ENCODE peak calls at places on chromosomes 6 and 20, in five cellular contexts. Y is GM23338; N is CD8-positive, alpha-beta T cell; Q is bronchial epithelial cell; V is heart right ventricle. H is an unnamed sample.

GRCh38 chr20:58700121-58700780 is 7.7 kb downstream of the NPEPL1 start:
- DNase-seq in Y (no peak), N (no peak), Q (no peak), V (no peak), H (peak)

GRCh38 chr20:3732327-3733118 is at the start of gene HSPA12B:
- DNase-seq in Y (peak), N (no peak), Q (no peak), V (no peak), H (no peak)

GRCh38 chr6:170027111-170028043 is 263.5 kb downstream of the DLL1 start:
- DNase-seq in Y (no peak), N (no peak), Q (peak), V (no peak), H (no peak)

GRCh38 chr6:3455490-3456394 is 1.1 kb downstream of the SLC22A23 start:
- DNase-seq in Y (peak), N (peak), Q (no peak), V (peak), H (no peak)

GRCh38 chr6:161091972-161092701 is 100.6 kb downstream of the MAP3K4 start:
- DNase-seq in Y (no peak), N (no peak), Q (peak), V (no peak), H (peak)

GRCh38 chr6:43744931-43745727 is 24.9 kb upstream of the VEGFA start:
- DNase-seq in Y (no peak), N (no peak), Q (peak), V (no peak), H (no peak)

GRCh38 chr6:30793521-30794194 is 49.3 kb upstream of the IER3 start:
- DNase-seq in Y (no peak), N (no peak), Q (peak), V (no peak), H (peak)

GRCh38 chr20:34112600-34113061 is 588 bp upstream of the EIF2S2 start:
- DNase-seq in Y (peak), N (no peak), Q (peak), V (peak), H (peak)

GRCh38 chr6:71386215-71386614 is 97.6 kb downstream of the OGFRL1 start:
- DNase-seq in Y (no peak), N (no peak), Q (peak), V (no peak), H (no peak)

GRCh38 chr6:96391776-96392175 is 129.8 kb upstream of the UFL1 start:
- DNase-seq in Y (peak), N (no peak), Q (no peak), V (no peak), H (no peak)

GRCh38 chr6:158818580-158819212 is 472 bp downstream of the EZR start:
- DNase-seq in Y (peak), N (peak), Q (no peak), V (peak), H (peak)

GRCh38 chr6:37783831-37784584 is 35.5 kb upstream of the ZFAND3 start:
- DNase-seq in Y (peak), N (peak), Q (no peak), V (no peak), H (peak)

GRCh38 chr20:25032065-25032477 is 25.9 kb downstream of the ACSS1 start:
- DNase-seq in Y (peak), N (no peak), Q (no peak), V (no peak), H (no peak)

GRCh38 chr6:127342296-127342945 is 988 bp downstream of the ECHDC1 start:
- DNase-seq in Y (peak), N (no peak), Q (peak), V (no peak), H (peak)

GRCh38 chr6:81981812-81982211 is 229.3 kb upstream of the TENT5A start:
- DNase-seq in Y (no peak), N (no peak), Q (peak), V (no peak), H (peak)

GRCh38 chr20:57698867-57699275 is 10.9 kb downstream of the PMEPA1 start:
- DNase-seq in Y (no peak), N (no peak), Q (peak), V (no peak), H (peak)

GRCh38 chr6:83815631-83816030 is 37.5 kb upstream of the RIPPLY2 start:
- DNase-seq in Y (no peak), N (no peak), Q (peak), V (no peak), H (no peak)

GRCh38 chr6:138971601-138972000 is 16.5 kb downstream of the REPS1 start:
- DNase-seq in Y (peak), N (no peak), Q (no peak), V (no peak), H (peak)

GRCh38 chr20:61436268-61436667 is 184.2 kb downstream of the CDH4 start:
- DNase-seq in Y (no peak), N (no peak), Q (peak), V (no peak), H (peak)

GRCh38 chr6:105326838-105327745 is 75.8 kb downstream of the PREP start:
- DNase-seq in Y (no peak), N (no peak), Q (peak), V (peak), H (peak)

GRCh38 chr20:43938017-43938655 is 23.5 kb downstream of the TOX2 start:
- DNase-seq in Y (no peak), N (no peak), Q (no peak), V (no peak), H (peak)

GRCh38 chr6:39051399-39052122 is 3.0 kb downstream of the GLP1R start:
- DNase-seq in Y (no peak), N (no peak), Q (peak), V (no peak), H (no peak)

GRCh38 chr20:5657190-5657872 is 92.9 kb upstream of the SHLD1 start:
- DNase-seq in Y (no peak), N (no peak), Q (peak), V (peak), H (peak)

GRCh38 chr6:157491571-157492232 is 110.7 kb downstream of the ZDHHC14 start:
- DNase-seq in Y (no peak), N (no peak), Q (no peak), V (no peak), H (no peak)

GRCh38 chr6:48101277-48101676 is 9.7 kb downstream of the PTCHD4 start:
- DNase-seq in Y (no peak), N (no peak), Q (peak), V (no peak), H (no peak)

GRCh38 chr6:137487947-137488735 is 6.1 kb downstream of the OLIG3 start:
- DNase-seq in Y (peak), N (peak), Q (no peak), V (no peak), H (no peak)

GRCh38 chr20:31705598-31706597 is 16.8 kb downstream of the BCL2L1 start:
- DNase-seq in Y (no peak), N (no peak), Q (peak), V (no peak), H (no peak)

GRCh38 chr20:38321959-38322598 is 18.1 kb downstream of the BPI start:
- DNase-seq in Y (peak), N (no peak), Q (peak), V (peak), H (peak)

GRCh38 chr6:141244366-141244765 is 888.4 kb upstream of the GJE1 start:
- DNase-seq in Y (no peak), N (no peak), Q (no peak), V (no peak), H (no peak)

GRCh38 chr20:50191566-50192363 is 1.1 kb downstream of the CEBPB start:
- DNase-seq in Y (peak), N (peak), Q (no peak), V (no peak), H (peak)

GRCh38 chr6:9405825-9406224 is 970.5 kb upstream of the SLC35B3 start:
- DNase-seq in Y (no peak), N (no peak), Q (no peak), V (no peak), H (no peak)

GRCh38 chr6:109059591-109060021 is 35.0 kb downstream of the SESN1 start:
- DNase-seq in Y (no peak), N (no peak), Q (peak), V (no peak), H (peak)

DNA sequence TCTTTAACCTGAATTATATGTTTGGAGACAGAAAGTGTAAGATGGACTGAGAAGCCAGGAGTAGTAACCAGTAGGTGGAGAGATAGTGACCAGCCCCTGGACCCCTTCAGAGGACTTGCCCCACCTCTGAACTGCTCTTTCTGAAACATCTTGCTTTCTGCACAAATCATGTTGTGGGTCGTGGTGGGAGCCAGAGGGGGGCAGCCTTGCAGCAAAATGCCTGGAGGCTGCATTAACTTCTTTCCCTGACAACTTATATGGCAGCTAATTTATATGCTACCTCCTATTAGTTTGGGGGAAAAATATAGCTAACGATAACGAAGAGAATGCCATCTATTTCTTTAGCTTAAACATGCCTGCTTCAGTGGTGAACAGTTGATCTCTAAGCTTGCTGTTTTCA is 859.8 kb downstream of the MAFB start:
- DNase-seq in Y (peak), N (no peak), Q (no peak), V (peak), H (no peak)
- TF ChIP-seq CTCF in Y (peak), N (no peak), Q (no peak), V (no peak), H (peak)

GRCh38 chr6:41637179-41638001 is 878 bp upstream of the MDFI start:
- DNase-seq in Y (peak), N (no peak), Q (no peak), V (no peak), H (no peak)
- H3K4me3 ChIP-seq in Y (peak), N (peak), Q (peak), V (peak), H (no peak)

GRCh38 chr20:63819224-63819917 is 11.7 kb downstream of the ZBTB46 start:
- DNase-seq in Y (peak), N (no peak), Q (no peak), V (no peak), H (peak)
- TF ChIP-seq CTCF in Y (peak), N (no peak), Q (peak), V (peak), H (peak)

DNA sequence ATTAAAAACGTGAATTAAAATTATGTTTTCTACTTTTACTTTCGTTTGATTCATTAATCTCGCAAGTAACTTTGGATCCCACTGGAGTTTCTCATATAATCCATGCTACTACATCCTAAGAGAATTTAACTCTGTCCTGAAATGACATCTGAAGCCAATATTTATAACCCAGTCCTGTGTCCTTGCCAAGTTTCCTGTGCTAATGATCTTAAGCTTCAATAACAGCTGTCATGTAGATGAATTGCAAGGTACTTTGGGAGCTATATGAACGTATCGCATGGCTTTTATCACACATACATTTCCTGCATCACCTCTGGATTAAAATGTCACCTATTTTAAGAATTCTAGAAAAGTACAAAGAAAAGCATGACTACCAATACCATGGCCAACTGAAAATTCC is 833.8 kb upstream of the CITED2 start:
- DNase-seq in Y (no peak), N (no peak), Q (no peak), V (no peak), H (no peak)
- H3K4me3 ChIP-seq in Y (no peak), N (no peak), Q (no peak), V (no peak), H (no peak)

GRCh38 chr6:93418448-93419303 is 683 bp downstream of the EPHA7 start:
- DNase-seq in Y (peak), N (no peak), Q (peak), V (peak), H (no peak)

GRCh38 chr6:93416575-93417420 is 2.6 kb downstream of the EPHA7 start:
- DNase-seq in Y (peak), N (no peak), Q (no peak), V (peak), H (peak)

GRCh38 chr6:93419304-93420162 is at the start of gene EPHA7:
- DNase-seq in Y (peak), N (peak), Q (peak), V (peak), H (peak)

GRCh38 chr6:93417421-93417996 is 1.9 kb downstream of the EPHA7 start:
- DNase-seq in Y (no peak), N (no peak), Q (no peak), V (peak), H (peak)

DNA sequence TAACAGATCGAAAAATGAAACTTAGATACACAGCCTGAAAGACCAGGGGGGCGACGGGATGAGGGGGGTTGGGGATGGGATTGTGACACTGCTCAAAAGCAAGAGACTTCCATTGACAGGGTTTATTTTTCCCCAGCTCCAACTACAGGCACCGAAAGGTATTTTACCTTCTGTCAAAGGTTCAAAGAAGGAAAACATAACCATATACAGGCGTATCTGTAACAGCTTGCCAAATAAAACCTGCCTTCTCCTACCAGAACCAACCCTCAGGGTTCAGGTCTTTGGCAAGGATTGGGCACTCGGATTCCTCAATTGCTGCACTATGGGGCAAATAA is 1.3 kb downstream of the EPHA7 start:
- DNase-seq in Y (no peak), N (no peak), Q (no peak), V (no peak), H (no peak)
- TF ChIP-seq CTCF in Y (peak), N (no peak), Q (peak), V (no peak), H (no peak)

GRCh38 chr6:35018746-35019145 is 122.4 kb downstream of the TCP11 start:
- DNase-seq in Y (no peak), N (no peak), Q (no peak), V (no peak), H (no peak)
- H3K4me3 ChIP-seq in Y (no peak), N (no peak), Q (no peak), V (peak), H (no peak)

DNA sequence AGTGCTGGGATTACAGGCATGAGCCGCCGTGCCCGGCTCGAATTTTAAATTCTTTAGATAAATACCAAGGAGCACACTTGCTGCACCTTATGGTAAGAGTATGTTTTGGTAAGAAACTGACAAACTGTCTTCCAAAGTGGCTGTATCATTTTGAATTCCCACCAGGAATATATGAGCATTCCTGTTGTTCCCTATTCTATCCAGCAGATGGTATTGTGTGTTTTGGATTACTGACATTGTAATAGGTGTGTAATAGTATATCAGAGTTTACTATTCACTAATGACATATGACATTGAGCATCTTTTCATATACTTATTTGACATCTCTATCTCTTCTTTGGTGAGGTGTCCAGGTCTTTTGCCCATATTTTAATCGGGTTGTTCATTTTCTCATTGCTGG is 40.5 kb downstream of the TGM6 start:
- DNase-seq in Y (no peak), N (no peak), Q (peak), V (no peak), H (peak)
- TF ChIP-seq CTCF in Y (peak), N (no peak), Q (peak), V (no peak), H (peak)

GRCh38 chr6:35273822-35274559 is 14.5 kb downstream of the ZNF76 start:
- DNase-seq in Y (no peak), N (no peak), Q (no peak), V (no peak), H (no peak)

GRCh38 chr6:35275417-35275816 is 15.9 kb downstream of the ZNF76 start:
- DNase-seq in Y (no peak), N (no peak), Q (no peak), V (no peak), H (peak)

GRCh38 chr6:35278708-35279107 is 18.9 kb upstream of the DEF6 start:
- DNase-seq in Y (no peak), N (no peak), Q (no peak), V (no peak), H (no peak)

GRCh38 chr6:35272005-35272404 is 12.5 kb downstream of the ZNF76 start:
- DNase-seq in Y (no peak), N (no peak), Q (no peak), V (no peak), H (no peak)

DNA sequence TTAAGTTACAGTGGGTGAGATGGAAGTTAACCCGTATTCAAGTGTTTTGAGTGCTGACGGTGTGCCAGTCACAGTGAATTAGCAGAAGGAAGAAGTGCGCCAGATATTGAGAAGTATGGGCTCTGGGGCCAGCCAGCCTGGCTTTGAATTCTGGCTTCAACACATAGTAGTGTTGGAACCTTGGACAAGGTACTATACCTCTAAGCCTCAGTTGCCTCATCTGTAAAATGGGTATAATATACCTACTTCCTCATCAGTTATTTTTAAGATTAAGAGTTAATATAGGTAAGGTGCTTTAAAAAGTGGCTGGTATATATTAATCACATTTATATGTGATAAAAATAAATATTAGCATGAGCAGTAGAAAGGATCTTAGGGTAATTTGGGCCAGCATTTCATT is 16.3 kb downstream of the ZNF76 start:
- DNase-seq in Y (no peak), N (no peak), Q (no peak), V (no peak), H (no peak)
- H3K4me3 ChIP-seq in Y (no peak), N (no peak), Q (no peak), V (no peak), H (no peak)

H was measured in fibroblast of the aortic adventitia.